ENCODE peak calls at places on chromosomes 4 and X, in six cellular contexts. S is Caki2; L is progenitor cell of endocrine pancreas; O is effector memory CD8-positive, alpha-beta T cell; Z is GM12892; J is stimulated activated CD4-positive, alpha-beta T cell treated with anti-CD3 and anti-CD28 coated beads, Interleukin-1b, Interleukin-23, amount 100 ng/mL, for 24 hours. U is an unnamed sample.

GRCh38 chr4:96354036-96354712 is 514.3 kb downstream of the PDHA2 start:
- DNase-seq in O (no peak), L (no peak), Z (no peak), S (no peak), J (no peak), U (no peak)

GRCh38 chr4:165678236-165678960 is 194.6 kb upstream of the TLL1 start:
- DNase-seq in O (no peak), L (no peak), J (no peak), Z (no peak), S (no peak), U (no peak)

GRCh38 chr4:119025916-119026661 is 109.5 kb upstream of the MYOZ2 start:
- DNase-seq in L (no peak), Z (no peak), O (no peak), S (peak), J (no peak), U (no peak)

GRCh38 chr4:52665592-52665991 is 6.5 kb upstream of the USP46 start:
- DNase-seq in S (no peak), L (no peak), Z (no peak), O (no peak), J (no peak), U (no peak)

GRCh38 chrX:52346462-52347165 is 22.2 kb upstream of the XAGE2 start:
- DNase-seq in L (no peak), Z (no peak), J (no peak), O (no peak), S (peak), U (no peak)

GRCh38 chr4:81631958-81632439 is 160.3 kb upstream of the RASGEF1B start:
- DNase-seq in S (peak), O (no peak), J (no peak), L (no peak), Z (no peak), U (no peak)

GRCh38 chr4:140222175-140222574 is 68.2 kb upstream of the MAML3 start:
- DNase-seq in O (no peak), J (no peak), S (no peak), Z (no peak), L (no peak), U (no peak)

GRCh38 chr4:77095101-77095826 is 19.5 kb upstream of the CCNI start:
- DNase-seq in L (peak), S (peak), J (peak), O (peak), Z (peak), U (peak)

GRCh38 chr4:74037076-74037475 is 1.4 kb downstream of the CXCL3 start:
- DNase-seq in Z (no peak), O (no peak), L (no peak), J (no peak), S (no peak), U (no peak)

GRCh38 chrX:10365532-10366265 is 208.9 kb downstream of the CLCN4 start:
- DNase-seq in J (no peak), L (no peak), O (no peak), Z (no peak), S (no peak), U (no peak)

GRCh38 chrX:15738686-15739016 is 581 bp downstream of the CA5B start:
- DNase-seq in S (peak), Z (no peak), O (no peak), L (no peak), J (no peak), U (no peak)

GRCh38 chr4:109278594-109279031 is 23.8 kb downstream of the COL25A1 start:
- DNase-seq in L (no peak), Z (no peak), O (no peak), S (no peak), J (no peak), U (no peak)

GRCh38 chrX:567891-568290 is 62.7 kb upstream of the SHOX start:
- DNase-seq in L (no peak), S (no peak), J (no peak), Z (no peak), O (no peak), U (no peak)

GRCh38 chr4:7261174-7261573 is 68.8 kb downstream of the SORCS2 start:
- DNase-seq in O (no peak), S (no peak), L (no peak), J (no peak), Z (no peak), U (no peak)

GRCh38 chr4:4659871-4660651 is 118.2 kb upstream of the STX18 start:
- DNase-seq in L (no peak), S (peak), J (no peak), O (no peak), Z (no peak), U (peak)

GRCh38 chr4:164956766-164957643 is 20.5 kb downstream of the TRIM61 start:
- DNase-seq in J (peak), L (peak), Z (peak), O (peak), S (peak), U (peak)

GRCh38 chrX:48490661-48491060 is 14.7 kb downstream of the FTSJ1 start:
- DNase-seq in L (no peak), O (no peak), J (no peak), Z (no peak), S (no peak), U (no peak)

GRCh38 chr4:54213812-54214211 is 15.3 kb upstream of the PDGFRA start:
- DNase-seq in O (no peak), L (no peak), J (no peak), S (no peak), Z (no peak), U (no peak)

GRCh38 chrX:131747173-131747572 is 203.3 kb downstream of the OR13H1 start:
- DNase-seq in S (no peak), O (no peak), J (no peak), Z (no peak), L (no peak), U (no peak)

U was measured in HFF-Myc.